ENCODE peak calls at places on chromosomes 7 and 10, in five cellular contexts. I is testis; W is cardiac septum; N is stimulated activated CD4-positive, alpha-beta T cell treated with anti-CD3 and anti-CD28 coated beads, TNF-alpha, amount 100 ng/mL, for 1 hour; Y is stimulated activated CD8-positive, alpha-beta memory T cell treated with anti-CD3 and anti-CD28 coated beads, Interleukin-15, amount 100 ng/mL, for 48 hours. K is an unnamed sample.

GRCh38 chr7:53835301-53835700 is 706.9 kb upstream of the VSTM2A start:
- DNase-seq in I (no peak), W (no peak), N (no peak), Y (no peak), K (no peak)

GRCh38 chr7:31100445-31100844 is 48.3 kb downstream of the ADCYAP1R1 start:
- DNase-seq in I (no peak), W (no peak), N (no peak), Y (no peak), K (no peak)

GRCh38 chr10:69686866-69687265 is 56.8 kb downstream of the FAM241B start:
- DNase-seq in I (no peak), W (no peak), N (no peak), Y (no peak), K (no peak)

GRCh38 chr10:5545778-5546710 is 21.3 kb downstream of the CALML3 start:
- DNase-seq in I (peak), W (peak), N (no peak), Y (no peak), K (no peak)

GRCh38 chr7:30934732-30935568 is 23.3 kb downstream of the AQP1 start:
- DNase-seq in I (no peak), W (no peak), N (no peak), Y (no peak), K (no peak)

GRCh38 chr10:31320598-31321211 is 1.7 kb downstream of the ZEB1 start:
- DNase-seq in I (peak), W (peak), N (peak), Y (no peak), K (peak)

GRCh38 chr7:45980181-45980905 is 59.3 kb upstream of the IGFBP3 start:
- DNase-seq in I (no peak), W (no peak), N (no peak), Y (no peak), K (no peak)

GRCh38 chr10:72793752-72794151 is 99.8 kb upstream of the OIT3 start:
- DNase-seq in I (no peak), W (no peak), N (no peak), Y (no peak), K (no peak)

K was measured in central memory CD8-positive, alpha-beta T cell.